ENCODE peak calls at places on chromosomes 13 and 19, in nine cellular contexts. One of them, this sample, is unnamed.

GRCh38 chr13:70518081-70518480 is 409.8 kb upstream of the KLHL1 start:
- DNase-seq in lower leg skin: no peak
- DNase-seq in breast epithelium: no peak
- DNase-seq in heart left ventricle: no peak
- DNase-seq in endothelial cell of umbilical vein: no peak
- DNase-seq in spleen: no peak
- DNase-seq in NB4: no peak
- DNase-seq in IMR-90: no peak
- DNase-seq in A549: no peak
- DNase-seq in this sample: no peak

GRCh38 chr19:570315-570714 is 2.1 kb upstream of the BSG start:
- DNase-seq in lower leg skin: no peak
- DNase-seq in breast epithelium: no peak
- DNase-seq in IMR-90: no peak
- DNase-seq in endothelial cell of umbilical vein: no peak
- DNase-seq in A549: no peak
- DNase-seq in heart left ventricle: no peak
- DNase-seq in NB4: no peak
- DNase-seq in spleen: no peak
- DNase-seq in this sample: no peak

GRCh38 chr19:19615086-19615485 is 3.4 kb downstream of the PBX4 start:
- DNase-seq in IMR-90: peak; percentile 46
- DNase-seq in lower leg skin: no peak
- DNase-seq in heart left ventricle: no peak
- DNase-seq in A549: peak; percentile 21
- DNase-seq in endothelial cell of umbilical vein: no peak
- DNase-seq in breast epithelium: no peak
- DNase-seq in spleen: no peak
- DNase-seq in NB4: peak; percentile 37
- DNase-seq in this sample: no peak

GRCh38 chr13:28631792-28632191 is 27.1 kb upstream of the POMP start:
- DNase-seq in NB4: no peak
- DNase-seq in endothelial cell of umbilical vein: no peak
- DNase-seq in lower leg skin: no peak
- DNase-seq in spleen: no peak
- DNase-seq in IMR-90: peak; percentile 43
- DNase-seq in breast epithelium: no peak
- DNase-seq in heart left ventricle: no peak
- DNase-seq in A549: no peak
- DNase-seq in this sample: no peak

GRCh38 chr19:44848036-44848804 is 2.1 kb downstream of the NECTIN2 start:
- DNase-seq in heart left ventricle: peak; percentile 38
- DNase-seq in A549: no peak
- DNase-seq in breast epithelium: no peak
- DNase-seq in spleen: no peak
- DNase-seq in lower leg skin: peak; percentile 87
- DNase-seq in endothelial cell of umbilical vein: peak; percentile 89
- DNase-seq in IMR-90: peak; percentile 57
- DNase-seq in NB4: no peak
- DNase-seq in this sample: peak; percentile 24

GRCh38 chr13:21025539-21025938 is 35.8 kb downstream of the LATS2 start:
- DNase-seq in heart left ventricle: no peak
- DNase-seq in lower leg skin: no peak
- DNase-seq in NB4: no peak
- DNase-seq in breast epithelium: no peak
- DNase-seq in A549: no peak
- DNase-seq in endothelial cell of umbilical vein: no peak
- DNase-seq in IMR-90: no peak
- DNase-seq in spleen: no peak
- DNase-seq in this sample: no peak

GRCh38 chr13:37984357-37984756 is 114.8 kb upstream of the TRPC4 start:
- DNase-seq in IMR-90: no peak
- DNase-seq in lower leg skin: no peak
- DNase-seq in endothelial cell of umbilical vein: no peak
- DNase-seq in spleen: no peak
- DNase-seq in breast epithelium: no peak
- DNase-seq in NB4: peak; percentile 35
- DNase-seq in heart left ventricle: no peak
- DNase-seq in A549: peak; percentile 0
- DNase-seq in this sample: peak; percentile 22

GRCh38 chr13:107838592-107839161 is 376.7 kb downstream of the LIG4 start:
- DNase-seq in heart left ventricle: no peak
- DNase-seq in IMR-90: no peak
- DNase-seq in lower leg skin: no peak
- DNase-seq in spleen: no peak
- DNase-seq in endothelial cell of umbilical vein: no peak
- DNase-seq in breast epithelium: no peak
- DNase-seq in NB4: no peak
- DNase-seq in A549: no peak
- DNase-seq in this sample: no peak

GRCh38 chr19:4831351-4832340 is at the start of gene TICAM1:
- DNase-seq in endothelial cell of umbilical vein: peak; percentile 66
- DNase-seq in spleen: peak; percentile 94
- DNase-seq in breast epithelium: peak; percentile 71
- DNase-seq in lower leg skin: peak; percentile 95
- DNase-seq in IMR-90: peak; percentile 65
- DNase-seq in A549: peak; percentile 58
- DNase-seq in NB4: peak; percentile 34
- DNase-seq in heart left ventricle: peak; percentile 83
- DNase-seq in this sample: peak; percentile 75

GRCh38 chr13:76473552-76474134 is 412.6 kb downstream of the KCTD12 start:
- DNase-seq in heart left ventricle: peak; percentile 76
- DNase-seq in IMR-90: peak; percentile 80
- DNase-seq in NB4: peak; percentile 82
- DNase-seq in breast epithelium: peak; percentile 52
- DNase-seq in endothelial cell of umbilical vein: peak; percentile 85
- DNase-seq in A549: peak; percentile 77
- DNase-seq in spleen: no peak
- DNase-seq in lower leg skin: peak; percentile 88
- DNase-seq in this sample: peak; percentile 93

GRCh38 chr13:61107989-61108388 is 307.7 kb downstream of the PCDH20 start:
- DNase-seq in spleen: no peak
- DNase-seq in NB4: no peak
- DNase-seq in A549: no peak
- DNase-seq in breast epithelium: no peak
- DNase-seq in lower leg skin: no peak
- DNase-seq in endothelial cell of umbilical vein: no peak
- DNase-seq in heart left ventricle: no peak
- DNase-seq in IMR-90: no peak
- DNase-seq in this sample: no peak

GRCh38 chr19:17240062-17240854 is 5.5 kb downstream of the NR2F6 start:
- DNase-seq in endothelial cell of umbilical vein: no peak
- DNase-seq in NB4: no peak
- DNase-seq in A549: peak; percentile 77
- DNase-seq in lower leg skin: no peak
- DNase-seq in breast epithelium: no peak
- DNase-seq in spleen: no peak
- DNase-seq in heart left ventricle: no peak
- DNase-seq in IMR-90: no peak
- DNase-seq in this sample: no peak

GRCh38 chr13:70353096-70353495 is 244.8 kb upstream of the KLHL1 start:
- DNase-seq in lower leg skin: no peak
- DNase-seq in breast epithelium: no peak
- DNase-seq in heart left ventricle: no peak
- DNase-seq in endothelial cell of umbilical vein: no peak
- DNase-seq in IMR-90: no peak
- DNase-seq in NB4: no peak
- DNase-seq in spleen: no peak
- DNase-seq in A549: no peak
- DNase-seq in this sample: no peak

GRCh38 chr13:112771139-112771876 is 81.5 kb downstream of the ATP11A start:
- DNase-seq in NB4: no peak
- DNase-seq in lower leg skin: no peak
- DNase-seq in IMR-90: no peak
- DNase-seq in A549: no peak
- DNase-seq in heart left ventricle: no peak
- DNase-seq in breast epithelium: no peak
- DNase-seq in spleen: peak; percentile 35
- DNase-seq in endothelial cell of umbilical vein: no peak
- DNase-seq in this sample: no peak

GRCh38 chr13:39111145-39111544 is 72.9 kb downstream of the NHLRC3 start:
- DNase-seq in breast epithelium: no peak
- DNase-seq in IMR-90: no peak
- DNase-seq in endothelial cell of umbilical vein: no peak
- DNase-seq in heart left ventricle: no peak
- DNase-seq in A549: no peak
- DNase-seq in lower leg skin: no peak
- DNase-seq in spleen: no peak
- DNase-seq in NB4: no peak
- DNase-seq in this sample: no peak

GRCh38 chr13:60642552-60642951 is 245.5 kb downstream of the TDRD3 start:
- DNase-seq in heart left ventricle: no peak
- DNase-seq in NB4: no peak
- DNase-seq in spleen: no peak
- DNase-seq in breast epithelium: no peak
- DNase-seq in IMR-90: no peak
- DNase-seq in lower leg skin: no peak
- DNase-seq in A549: no peak
- DNase-seq in endothelial cell of umbilical vein: no peak
- DNase-seq in this sample: no peak

GRCh38 chr13:98504371-98504963 is 72.4 kb downstream of the STK24 start:
- DNase-seq in heart left ventricle: no peak
- DNase-seq in NB4: peak; percentile 53
- DNase-seq in lower leg skin: no peak
- DNase-seq in IMR-90: no peak
- DNase-seq in endothelial cell of umbilical vein: no peak
- DNase-seq in A549: no peak
- DNase-seq in breast epithelium: no peak
- DNase-seq in spleen: no peak
- DNase-seq in this sample: peak; percentile 13

GRCh38 chr13:80010846-80011245 is 330.1 kb downstream of the SPRY2 start:
- DNase-seq in heart left ventricle: no peak
- DNase-seq in IMR-90: no peak
- DNase-seq in spleen: no peak
- DNase-seq in lower leg skin: no peak
- DNase-seq in A549: no peak
- DNase-seq in endothelial cell of umbilical vein: no peak
- DNase-seq in NB4: no peak
- DNase-seq in breast epithelium: no peak
- DNase-seq in this sample: no peak

GRCh38 chr13:77177646-77178045 is 149.2 kb downstream of the MYCBP2 start:
- DNase-seq in endothelial cell of umbilical vein: no peak
- DNase-seq in IMR-90: no peak
- DNase-seq in spleen: no peak
- DNase-seq in A549: no peak
- DNase-seq in NB4: no peak
- DNase-seq in lower leg skin: no peak
- DNase-seq in heart left ventricle: no peak
- DNase-seq in breast epithelium: no peak
- DNase-seq in this sample: no peak

GRCh38 chr13:25468330-25469178 is 96.8 kb downstream of the ATP8A2 start:
- DNase-seq in breast epithelium: no peak
- DNase-seq in endothelial cell of umbilical vein: no peak
- DNase-seq in IMR-90: no peak
- DNase-seq in heart left ventricle: no peak
- DNase-seq in lower leg skin: no peak
- DNase-seq in spleen: no peak
- DNase-seq in NB4: no peak
- DNase-seq in A549: no peak
- DNase-seq in this sample: peak; percentile 57

DNA sequence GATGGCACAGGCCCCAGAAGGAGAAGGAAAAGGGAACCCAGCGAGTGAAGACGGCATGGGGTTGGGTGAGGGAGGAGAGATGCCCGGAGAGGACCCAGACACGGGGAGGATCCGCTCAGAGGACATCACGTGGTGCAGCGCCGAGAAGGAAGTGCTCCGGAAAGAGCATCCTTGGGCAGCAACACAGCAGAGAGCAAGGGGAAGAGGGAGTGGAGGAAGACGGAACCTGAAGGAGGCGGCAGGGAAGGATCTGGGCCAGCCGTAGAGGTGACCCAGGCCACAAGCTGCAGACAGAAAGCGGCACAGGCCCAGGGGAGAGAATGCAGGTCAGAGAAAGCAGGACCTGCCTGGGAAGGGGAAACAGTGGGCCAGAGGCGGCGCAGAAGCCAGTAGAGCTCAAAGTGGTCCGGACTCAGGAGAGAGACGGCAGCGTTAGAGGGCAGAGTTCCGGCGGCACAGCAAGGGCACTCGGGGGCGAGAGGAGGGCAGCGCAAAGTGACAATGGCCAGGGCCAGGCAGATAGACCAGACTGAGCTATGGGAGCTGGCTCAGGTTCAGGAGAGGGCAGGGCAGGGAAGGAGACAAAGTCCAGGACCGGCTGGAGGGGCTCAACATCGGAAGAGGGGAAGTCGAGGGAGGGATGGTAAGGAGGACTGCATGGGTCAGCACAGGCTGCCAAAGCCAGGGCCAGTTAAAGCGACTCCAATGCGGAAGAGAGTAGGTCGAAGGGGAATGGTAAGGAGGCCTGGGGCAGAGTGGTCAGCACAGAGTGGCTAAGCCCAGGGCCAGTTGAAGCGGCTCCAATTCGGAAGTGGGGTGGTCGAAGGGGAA is 990 bp downstream of the PPP1R12C start:
- DNase-seq in heart left ventricle: peak; percentile 77
- DNase-seq in endothelial cell of umbilical vein: peak; percentile 31
- DNase-seq in lower leg skin: peak; percentile 95
- DNase-seq in A549: peak; percentile 67
- DNase-seq in breast epithelium: no peak
- DNase-seq in NB4: peak; percentile 52
- DNase-seq in IMR-90: peak; percentile 66
- DNase-seq in spleen: peak; percentile 92
- DNase-seq in this sample: peak; percentile 50
- TF ChIP-seq POLR2A in heart left ventricle: no peak
- TF ChIP-seq POLR2A in endothelial cell of umbilical vein: no peak
- TF ChIP-seq POLR2A in lower leg skin: no peak
- TF ChIP-seq POLR2A in A549: no peak
- TF ChIP-seq POLR2A in breast epithelium: no peak
- TF ChIP-seq POLR2A in NB4: no peak
- TF ChIP-seq POLR2A in IMR-90: no peak
- TF ChIP-seq POLR2A in spleen: no peak
- TF ChIP-seq POLR2A in this sample: no peak

GRCh38 chr19:1863638-1864479 is 480 bp upstream of the KLF16 start:
- DNase-seq in A549: peak; percentile 94
- DNase-seq in heart left ventricle: peak; percentile 93
- DNase-seq in lower leg skin: peak; percentile 97
- DNase-seq in NB4: peak; percentile 91
- DNase-seq in breast epithelium: peak; percentile 91
- DNase-seq in endothelial cell of umbilical vein: peak; percentile 89
- DNase-seq in spleen: peak; percentile 98
- DNase-seq in IMR-90: peak; percentile 92
- DNase-seq in this sample: peak; percentile 96
- TF ChIP-seq POLR2A in A549: no peak
- TF ChIP-seq POLR2A in heart left ventricle: peak; percentile 39
- TF ChIP-seq POLR2A in lower leg skin: no peak
- TF ChIP-seq POLR2A in NB4: no peak
- TF ChIP-seq POLR2A in breast epithelium: no peak
- TF ChIP-seq POLR2A in endothelial cell of umbilical vein: peak; percentile 37
- TF ChIP-seq POLR2A in spleen: no peak
- TF ChIP-seq POLR2A in IMR-90: peak; percentile 40
- TF ChIP-seq POLR2A in this sample: no peak

GRCh38 chr19:10991521-10992081 is 30.8 kb downstream of the SMARCA4 start:
- DNase-seq in endothelial cell of umbilical vein: no peak
- DNase-seq in heart left ventricle: no peak
- DNase-seq in spleen: no peak
- DNase-seq in breast epithelium: no peak
- DNase-seq in lower leg skin: no peak
- DNase-seq in NB4: no peak
- DNase-seq in A549: no peak
- DNase-seq in IMR-90: no peak
- DNase-seq in this sample: no peak
- TF ChIP-seq POLR2A in endothelial cell of umbilical vein: no peak
- TF ChIP-seq POLR2A in heart left ventricle: no peak
- TF ChIP-seq POLR2A in spleen: no peak
- TF ChIP-seq POLR2A in breast epithelium: no peak
- TF ChIP-seq POLR2A in lower leg skin: no peak
- TF ChIP-seq POLR2A in NB4: no peak
- TF ChIP-seq POLR2A in A549: no peak
- TF ChIP-seq POLR2A in IMR-90: no peak
- TF ChIP-seq POLR2A in this sample: no peak

GRCh38 chr19:7832009-7832408 is 2.0 kb downstream of the EVI5L start:
- DNase-seq in endothelial cell of umbilical vein: no peak
- DNase-seq in NB4: no peak
- DNase-seq in spleen: peak; percentile 79
- DNase-seq in lower leg skin: no peak
- DNase-seq in IMR-90: no peak
- DNase-seq in breast epithelium: no peak
- DNase-seq in A549: no peak
- DNase-seq in heart left ventricle: no peak
- DNase-seq in this sample: no peak
- TF ChIP-seq POLR2A in endothelial cell of umbilical vein: no peak
- TF ChIP-seq POLR2A in NB4: no peak
- TF ChIP-seq POLR2A in spleen: no peak
- TF ChIP-seq POLR2A in lower leg skin: no peak
- TF ChIP-seq POLR2A in IMR-90: no peak
- TF ChIP-seq POLR2A in breast epithelium: no peak
- TF ChIP-seq POLR2A in A549: no peak
- TF ChIP-seq POLR2A in heart left ventricle: no peak
- TF ChIP-seq POLR2A in this sample: no peak

This sample was measured in erythroblast.